ENCODE peak calls at places on chromosome 1, in seven cellular contexts. M is BJ, K is fibroblast of lung, J is mucosa of descending colon, Y is H9, F is NB4, I is lung. U is an unnamed sample.

GRCh38 chr1:201286445-201286844 is 3.1 kb downstream of the PKP1 start:
- DNase-seq in F (no peak), Y (no peak), I (no peak), K (no peak), J (no peak), M (no peak), U (no peak)

GRCh38 chr1:172654535-172654934 is 4.4 kb upstream of the FASLG start:
- DNase-seq in F (no peak), M (no peak), K (peak; percentile 49), J (no peak), Y (no peak), I (no peak), U (no peak)

GRCh38 chr1:47436304-47436978 is 1.4 kb upstream of the FOXD2 start:
- DNase-seq in Y (peak; percentile 90), F (peak; percentile 85), M (no peak), J (peak; percentile 94), K (peak; percentile 59), I (peak; percentile 73), U (no peak)

GRCh38 chr1:204254031-204254661 is 40.4 kb upstream of the GOLT1A start:
- DNase-seq in J (no peak), M (peak; percentile 76), Y (peak; percentile 46), F (peak; percentile 48), I (peak; percentile 45), K (peak; percentile 84), U (peak; percentile 72)

GRCh38 chr1:95007687-95008086 is 65.1 kb downstream of the ALG14 start:
- DNase-seq in Y (no peak), I (no peak), F (no peak), J (no peak), K (no peak), M (no peak), U (no peak)

GRCh38 chr1:41467673-41468072 is 16.8 kb downstream of the EDN2 start:
- DNase-seq in K (no peak), Y (no peak), M (no peak), F (no peak), J (peak; percentile 42), I (no peak), U (no peak)

GRCh38 chr1:104830534-104830933 is 1080.8 kb downstream of the AMY1C start:
- DNase-seq in Y (no peak), J (no peak), I (no peak), K (no peak), M (no peak), F (no peak), U (no peak)

GRCh38 chr1:33341190-33341589 is 20.3 kb upstream of the A3GALT2 start:
- DNase-seq in F (no peak), Y (no peak), M (no peak), I (no peak), J (no peak), K (no peak), U (no peak)

GRCh38 chr1:179867493-179868330 is 9.9 kb downstream of the TOR1AIP2 start:
- DNase-seq in Y (peak; percentile 69), F (peak; percentile 57), J (peak; percentile 64), M (no peak), K (peak; percentile 62), I (peak; percentile 36), U (no peak)

GRCh38 chr1:230833511-230833910 is 34.8 kb downstream of the C1orf198 start:
- DNase-seq in J (no peak), I (no peak), Y (no peak), F (no peak), K (no peak), M (no peak), U (no peak)

GRCh38 chr1:12469990-12470389 is 148.0 kb downstream of the DHRS3 start:
- DNase-seq in F (no peak), K (no peak), J (no peak), M (no peak), Y (no peak), I (no peak), U (no peak)

GRCh38 chr1:20426923-20427322 is 59.1 kb downstream of the CAMK2N1 start:
- DNase-seq in Y (peak; percentile 24), I (no peak), F (peak; percentile 14), M (peak; percentile 52), K (peak; percentile 88), J (no peak), U (no peak)

GRCh38 chr1:193183019-193183643 is 3.3 kb downstream of the B3GALT2 start:
- DNase-seq in Y (no peak), I (no peak), F (peak; percentile 57), K (peak; percentile 76), M (no peak), J (no peak), U (no peak)

GRCh38 chr1:220827445-220828210 is 40.9 kb downstream of the MTARC1 start:
- DNase-seq in Y (no peak), I (no peak), K (no peak), M (no peak), J (no peak), F (no peak), U (no peak)

DNA sequence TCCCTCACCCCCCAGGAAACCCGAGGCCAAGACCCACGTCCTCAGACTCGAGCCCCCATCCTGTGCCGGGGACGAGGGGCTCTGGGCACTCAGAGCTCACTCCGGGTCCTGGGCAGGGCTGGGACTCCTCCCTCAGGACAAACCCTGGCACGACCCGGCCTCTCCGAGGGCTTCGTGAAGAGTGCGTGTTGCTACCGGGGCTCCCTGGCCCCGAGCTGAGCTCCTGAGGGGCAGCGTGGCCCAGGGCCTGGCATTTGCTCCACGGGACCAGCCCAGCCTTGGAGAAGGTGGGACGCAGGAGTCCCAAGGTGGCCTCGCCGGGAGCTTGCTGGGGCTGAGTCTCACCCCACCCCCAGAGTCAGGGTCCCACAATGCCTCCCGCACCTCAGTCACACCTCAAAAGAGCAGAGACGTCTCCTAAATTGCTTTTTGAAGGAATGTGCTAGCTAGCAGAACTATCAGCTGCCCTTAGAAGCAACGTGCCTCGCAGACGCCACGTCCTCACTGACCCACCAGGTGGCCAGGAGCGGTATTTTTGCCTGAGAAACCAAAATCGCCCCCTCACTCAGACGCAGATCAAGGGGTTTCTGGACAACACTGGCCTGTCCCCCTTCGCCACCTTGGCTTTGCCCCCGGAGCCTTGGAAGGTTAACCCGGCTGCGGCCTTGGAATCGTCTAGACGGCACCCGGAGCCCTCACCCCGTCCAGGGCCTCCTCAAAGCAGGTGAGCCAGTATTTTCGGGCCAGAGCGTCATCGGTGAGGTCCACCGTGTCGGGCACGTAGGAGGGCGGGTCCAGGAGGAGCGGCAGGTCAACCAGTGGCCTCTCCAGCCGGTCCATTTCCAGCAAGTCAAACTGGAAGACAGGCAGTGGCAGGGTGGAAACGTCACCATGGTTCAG is 11.3 kb downstream of the PANK4 start:
- DNase-seq in F (no peak), I (no peak), M (no peak), K (no peak), Y (no peak), J (no peak), U (no peak)
- TF ChIP-seq CTCF in F (no peak), I (no peak), M (no peak), K (no peak), Y (peak; percentile 42), J (no peak), U (no peak)

GRCh38 chr1:15330028-15330427 is 79.7 kb upstream of the EFHD2 start:
- DNase-seq in K (no peak), F (no peak), Y (no peak), M (no peak), J (no peak), I (no peak), U (no peak)

GRCh38 chr1:15328245-15328784 is 81.3 kb downstream of the FHAD1 start:
- DNase-seq in I (no peak), Y (no peak), K (peak; percentile 22), M (no peak), F (no peak), J (no peak), U (no peak)

GRCh38 chr1:15326691-15327530 is 79.9 kb downstream of the FHAD1 start:
- DNase-seq in Y (no peak), I (no peak), K (peak; percentile 27), J (no peak), F (no peak), M (peak; percentile 65), U (peak; percentile 88)

GRCh38 chr1:15329481-15329815 is 80.2 kb upstream of the EFHD2 start:
- DNase-seq in M (no peak), K (no peak), Y (no peak), J (no peak), F (no peak), I (no peak), U (no peak)

GRCh38 chr1:15328785-15329480 is 80.8 kb upstream of the EFHD2 start:
- DNase-seq in M (no peak), K (peak; percentile 78), Y (no peak), J (peak; percentile 44), I (no peak), F (no peak), U (no peak)
- TF ChIP-seq CTCF in M (peak; percentile 34), K (peak; percentile 54), Y (no peak), J (no peak), I (no peak), F (no peak), U (peak; percentile 48)

GRCh38 chr1:25568090-25568833 is 24.9 kb downstream of the LDLRAP1 start:
- DNase-seq in I (no peak), K (peak; percentile 71), J (no peak), Y (peak; percentile 85), M (peak; percentile 35), F (no peak), U (no peak)

GRCh38 chr1:25565626-25566025 is 22.2 kb downstream of the LDLRAP1 start:
- DNase-seq in K (no peak), Y (no peak), M (no peak), J (no peak), F (no peak), I (no peak), U (no peak)

GRCh38 chr1:25567710-25568089 is 24.3 kb downstream of the LDLRAP1 start:
- DNase-seq in K (no peak), J (peak; percentile 33), I (no peak), Y (no peak), M (no peak), F (no peak), U (no peak)

GRCh38 chr1:25566186-25566729 is 22.9 kb downstream of the LDLRAP1 start:
- DNase-seq in J (no peak), K (no peak), F (no peak), M (no peak), I (no peak), Y (no peak), U (no peak)

DNA sequence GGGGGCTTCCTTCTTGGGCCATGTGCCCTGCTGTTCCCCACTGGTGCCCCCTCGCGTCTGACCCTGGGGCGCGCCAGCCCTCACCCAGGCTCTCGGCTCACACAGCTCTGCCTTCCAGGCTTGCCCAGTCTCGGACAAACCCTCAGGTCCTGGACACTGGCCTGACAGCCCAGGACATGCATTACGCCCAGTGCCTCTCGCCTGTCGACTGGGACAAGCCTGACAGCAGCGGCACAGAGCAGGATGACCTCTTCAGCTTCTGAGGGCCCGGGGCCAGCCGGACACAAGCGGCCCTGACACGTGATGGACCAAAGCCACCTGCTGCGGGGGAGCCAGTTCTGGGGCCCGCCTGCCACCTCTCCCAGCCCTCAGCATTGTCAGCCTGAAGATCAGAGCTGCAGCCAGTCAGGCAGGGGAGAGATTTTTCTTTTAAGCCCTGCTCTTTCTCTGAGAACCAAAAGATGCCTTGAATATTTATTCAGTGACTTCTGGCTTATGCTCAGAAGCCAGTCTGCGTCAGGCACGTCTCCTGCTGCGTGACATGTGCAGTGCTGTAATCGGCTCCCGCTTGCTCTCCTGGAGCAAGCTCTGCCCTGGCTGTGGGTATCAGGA is 23.4 kb downstream of the LDLRAP1 start:
- DNase-seq in I (no peak), J (peak; percentile 31), F (no peak), M (peak; percentile 73), K (peak; percentile 67), Y (peak; percentile 61), U (no peak)
- TF ChIP-seq CTCF in I (no peak), J (no peak), F (no peak), M (peak; percentile 38), K (peak; percentile 12), Y (peak; percentile 25), U (no peak)

GRCh38 chr1:116817582-116818064 is 63.4 kb downstream of the CD2 start:
- DNase-seq in M (no peak), K (peak; percentile 2), F (peak; percentile 77), J (peak; percentile 71), I (peak; percentile 33), Y (peak; percentile 84), U (no peak)
- TF ChIP-seq CTCF in M (peak; percentile 60), K (peak; percentile 47), F (peak; percentile 70), J (no peak), I (peak; percentile 28), Y (peak; percentile 74), U (peak; percentile 46)